ENCODE peak calls at places on chromosome 6, in five cellular contexts. V, L, I, O and E are unnamed samples.

GRCh38 chr6:88168362-88168761 is 2.2 kb upstream of the CNR1 start:
- DNase-seq in V (no peak), I (no peak), L (no peak), O (no peak), E (no peak)

GRCh38 chr6:41712651-41713103 is 22.7 kb downstream of the TFEB start:
- DNase-seq in I (no peak), L (no peak), O (no peak), V (no peak), E (no peak)

GRCh38 chr6:16477367-16478149 is 239.2 kb downstream of the GMPR start:
- DNase-seq in I (no peak), O (no peak), L (no peak), V (no peak), E (no peak)

GRCh38 chr6:29647927-29648642 is 8.8 kb upstream of the MOG start:
- DNase-seq in L (no peak), V (no peak), I (peak), O (no peak), E (peak)

GRCh38 chr6:81744136-81744535 is 8.3 kb downstream of the TENT5A start:
- DNase-seq in O (no peak), L (no peak), I (no peak), V (no peak), E (no peak)

GRCh38 chr6:80449756-80450155 is 343.3 kb downstream of the BCKDHB start:
- DNase-seq in O (no peak), V (no peak), L (no peak), I (no peak), E (no peak)

GRCh38 chr6:1614448-1614766 is 4.7 kb downstream of the FOXC1 start:
- DNase-seq in V (no peak), I (no peak), L (no peak), O (no peak), E (no peak)

GRCh38 chr6:151501511-151502136 is 7.8 kb downstream of the CCDC170 start:
- DNase-seq in O (no peak), I (no peak), V (no peak), L (no peak), E (no peak)

GRCh38 chr6:152206072-152206818 is 398.8 kb downstream of the ESR1 start:
- DNase-seq in V (no peak), I (peak), O (no peak), L (peak), E (peak)

GRCh38 chr6:34911822-34912221 is 22.8 kb downstream of the ANKS1A start:
- DNase-seq in I (no peak), O (no peak), V (no peak), L (no peak), E (no peak)

GRCh38 chr6:27532820-27533538 is 60.1 kb upstream of the ZNF184 start:
- DNase-seq in O (no peak), I (peak), V (no peak), L (no peak), E (no peak)

GRCh38 chr6:157276134-157276532 is 47.2 kb downstream of the TMEM242 start:
- DNase-seq in O (no peak), L (no peak), V (no peak), I (no peak), E (no peak)

GRCh38 chr6:5764401-5764955 is 242.2 kb downstream of the NRN1 start:
- DNase-seq in I (no peak), L (no peak), O (no peak), V (no peak), E (no peak)

GRCh38 chr6:81331526-81331925 is 421.0 kb downstream of the TENT5A start:
- DNase-seq in O (no peak), I (no peak), L (no peak), V (no peak), E (no peak)

GRCh38 chr6:146893690-146894089 is 294.9 kb downstream of the ADGB start:
- DNase-seq in I (no peak), L (no peak), V (no peak), O (no peak), E (no peak)

GRCh38 chr6:155130161-155130853 is 133.5 kb upstream of the CLDN20 start:
- DNase-seq in L (no peak), O (no peak), V (no peak), I (no peak), E (no peak)

GRCh38 chr6:116971959-116972358 is 94.9 kb downstream of the RFX6 start:
- DNase-seq in L (peak), V (no peak), O (no peak), I (peak), E (peak)

GRCh38 chr6:157150076-157150475 is 173.2 kb downstream of the TMEM242 start:
- DNase-seq in I (no peak), O (no peak), L (no peak), V (no peak), E (peak)

GRCh38 chr6:149306967-149307366 is 10.5 kb upstream of the TAB2 start:
- DNase-seq in V (no peak), L (no peak), I (no peak), O (no peak), E (peak)

GRCh38 chr6:143376861-143377260 is 73.6 kb downstream of the ADAT2 start:
- DNase-seq in L (no peak), O (no peak), V (no peak), I (no peak), E (no peak)

GRCh38 chr6:163323274-163323673 is 91.2 kb upstream of the QKI start:
- DNase-seq in I (no peak), L (no peak), V (no peak), O (no peak), E (no peak)

GRCh38 chr6:129029778-129030177 is 146.8 kb downstream of the LAMA2 start:
- DNase-seq in V (no peak), I (no peak), O (no peak), L (no peak), E (peak)

GRCh38 chr6:35624341-35625070 is 64.2 kb downstream of the FKBP5 start:
- DNase-seq in I (no peak), V (no peak), O (no peak), L (no peak), E (peak)

GRCh38 chr6:154921482-154921881 is 73.6 kb upstream of the TIAM2 start:
- DNase-seq in V (no peak), I (no peak), O (no peak), L (no peak), E (no peak)

GRCh38 chr6:121868191-121868590 is 432.7 kb downstream of the GJA1 start:
- DNase-seq in O (no peak), L (no peak), I (no peak), V (no peak), E (peak)

GRCh38 chr6:90025418-90026089 is 131.3 kb downstream of the GJA10 start:
- DNase-seq in V (peak), O (no peak), L (no peak), I (no peak), E (peak)

GRCh38 chr6:169905041-169905807 is 153.8 kb downstream of the ERMARD start:
- DNase-seq in O (no peak), V (no peak), L (no peak), I (no peak), E (peak)

GRCh38 chr6:37432590-37432915 is 468 bp upstream of the CMTR1 start:
- DNase-seq in O (no peak), I (no peak), V (no peak), L (no peak), E (no peak)

GRCh38 chr6:95227301-95227700 is 350.0 kb upstream of the MANEA start:
- DNase-seq in V (no peak), L (no peak), I (no peak), O (no peak), E (no peak)

GRCh38 chr6:105305521-105305920 is 97.4 kb downstream of the PREP start:
- DNase-seq in L (no peak), I (no peak), V (no peak), O (no peak), E (no peak)